ENCODE peak calls at places on chromosomes 5 and 9, in eight cellular contexts. X is neural crest cell; Y is AG04450; R is AG09309; W is WERI-Rb-1; H is activated CD8-positive, alpha-beta T cell treated with anti-CD3 and anti-CD28 coated beads for 36 hours; F is lower lobe of right lung; C is MCF 10A. Q is an unnamed sample.

GRCh38 chr5:170633235-170634041 is 129.6 kb downstream of the KCNIP1 start:
- DNase-seq in X (no peak), Y (peak; percentile 36), R (peak; percentile 46), W (peak; percentile 24), H (peak; percentile 6), F (no peak), C (peak; percentile 82), Q (no peak)

GRCh38 chr9:99181621-99182020 is 40.1 kb downstream of the ALG2 start:
- DNase-seq in X (no peak), Y (peak; percentile 16), R (no peak), W (no peak), H (peak; percentile 74), F (no peak), C (no peak), Q (peak; percentile 68)

GRCh38 chr9:133437753-133438531 is 15.8 kb downstream of the ADAMTS13 start:
- DNase-seq in X (no peak), Y (no peak), R (no peak), W (peak; percentile 47), H (no peak), F (no peak), C (no peak), Q (peak; percentile 74)

GRCh38 chr5:78649816-78650561 is 1.4 kb upstream of the LHFPL2 start:
- DNase-seq in X (no peak), Y (no peak), R (no peak), W (no peak), H (no peak), F (no peak), C (no peak), Q (no peak)

GRCh38 chr5:151483176-151483575 is 35.8 kb downstream of the SLC36A1 start:
- DNase-seq in X (no peak), Y (no peak), R (no peak), W (no peak), H (no peak), F (no peak), C (no peak), Q (no peak)

GRCh38 chr9:115106642-115107041 is 11.3 kb downstream of the TNC start:
- DNase-seq in X (no peak), Y (no peak), R (no peak), W (no peak), H (no peak), F (no peak), C (no peak), Q (no peak)

GRCh38 chr5:26236936-26237335 is 801.5 kb downstream of the CDH9 start:
- DNase-seq in X (no peak), Y (no peak), R (no peak), W (no peak), H (no peak), F (no peak), C (no peak), Q (no peak)

GRCh38 chr5:129460951-129461815 is 1.1 kb downstream of the ADAMTS19 start:
- DNase-seq in X (peak; percentile 39), Y (no peak), R (no peak), W (peak; percentile 75), H (peak; percentile 15), F (peak; percentile 49), C (no peak), Q (peak; percentile 48)

GRCh38 chr5:1538276-1538675 is 14.5 kb upstream of the LPCAT1 start:
- DNase-seq in X (no peak), Y (no peak), R (no peak), W (peak; percentile 5), H (no peak), F (no peak), C (no peak), Q (no peak)

GRCh38 chr5:82359286-82359685 is 81.1 kb upstream of the RPS23 start:
- DNase-seq in X (no peak), Y (no peak), R (no peak), W (no peak), H (no peak), F (no peak), C (peak; percentile 38), Q (no peak)

GRCh38 chr9:117034862-117035261 is 347.8 kb downstream of the TRIM32 start:
- DNase-seq in X (peak; percentile 20), Y (no peak), R (no peak), W (no peak), H (no peak), F (no peak), C (peak; percentile 71), Q (no peak)

GRCh38 chr9:89079421-89079820 is 88.2 kb downstream of the S1PR3 start:
- DNase-seq in X (no peak), Y (peak; percentile 20), R (no peak), W (no peak), H (no peak), F (no peak), C (no peak), Q (no peak)

GRCh38 chr5:38645508-38645907 is 89.1 kb upstream of the LIFR start:
- DNase-seq in X (no peak), Y (no peak), R (no peak), W (no peak), H (no peak), F (no peak), C (peak; percentile 4), Q (no peak)

GRCh38 chr5:124841829-124842712 is 95.6 kb upstream of the ZNF608 start:
- DNase-seq in X (no peak), Y (no peak), R (no peak), W (no peak), H (no peak), F (no peak), C (peak; percentile 100), Q (no peak)

GRCh38 chr5:41755705-41756104 is 114.5 kb downstream of the OXCT1 start:
- DNase-seq in X (no peak), Y (no peak), R (no peak), W (no peak), H (no peak), F (no peak), C (no peak), Q (no peak)

DNA sequence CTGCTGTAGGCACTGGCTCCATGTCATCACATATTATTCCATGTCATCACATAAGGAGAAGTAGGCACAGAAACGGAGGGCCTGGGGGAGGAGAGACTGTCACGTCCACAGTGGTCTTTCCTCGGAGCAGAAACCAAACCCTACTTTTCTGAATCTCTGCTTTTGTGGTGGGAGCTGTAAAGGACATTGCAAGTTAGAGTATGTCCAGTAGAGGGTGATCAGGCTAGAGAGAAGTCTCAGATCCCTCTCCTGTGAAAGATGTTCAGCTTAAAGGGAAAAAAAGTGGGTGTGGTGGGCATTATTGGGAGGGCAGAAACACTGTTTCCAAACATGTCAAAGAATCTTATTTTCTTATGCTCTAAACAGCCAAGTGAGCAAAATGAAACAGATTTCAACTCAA is 19.4 kb upstream of the FBP2 start:
- DNase-seq in X (no peak), Y (no peak), R (no peak), W (no peak), H (no peak), F (no peak), C (no peak), Q (no peak)
- TF ChIP-seq CTCF in X (no peak), Y (no peak), R (peak; percentile 19), W (no peak), H (no peak), F (no peak), C (no peak), Q (no peak)

DNA sequence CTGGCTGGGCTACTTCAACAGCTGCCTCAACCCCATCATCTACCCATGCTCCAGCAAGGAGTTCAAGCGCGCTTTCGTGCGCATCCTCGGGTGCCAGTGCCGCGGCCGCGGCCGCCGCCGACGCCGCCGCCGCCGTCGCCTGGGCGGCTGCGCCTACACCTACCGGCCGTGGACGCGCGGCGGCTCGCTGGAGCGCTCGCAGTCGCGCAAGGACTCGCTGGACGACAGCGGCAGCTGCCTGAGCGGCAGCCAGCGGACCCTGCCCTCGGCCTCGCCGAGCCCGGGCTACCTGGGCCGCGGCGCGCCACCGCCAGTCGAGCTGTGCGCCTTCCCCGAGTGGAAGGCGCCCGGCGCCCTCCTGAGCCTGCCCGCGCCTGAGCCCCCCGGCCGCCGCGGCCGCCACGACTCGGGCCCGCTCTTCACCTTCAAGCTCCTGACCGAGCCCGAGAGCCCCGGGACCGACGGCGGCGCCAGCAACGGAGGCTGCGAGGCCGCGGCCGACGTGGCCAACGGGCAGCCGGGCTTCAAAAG is 36.9 kb upstream of the TTC1 start:
- DNase-seq in X (peak; percentile 17), Y (no peak), R (no peak), W (peak; percentile 47), H (no peak), F (no peak), C (no peak), Q (peak; percentile 41)
- TF ChIP-seq CTCF in X (no peak), Y (no peak), R (no peak), W (no peak), H (no peak), F (no peak), C (no peak), Q (no peak)

GRCh38 chr5:73496984-73497457 is 1.2 kb upstream of the BTF3 start:
- DNase-seq in X (no peak), Y (peak; percentile 16), R (no peak), W (no peak), H (no peak), F (no peak), C (peak; percentile 77), Q (peak; percentile 31)
- TF ChIP-seq CTCF in X (peak; percentile 72), Y (peak; percentile 42), R (peak; percentile 32), W (no peak), H (peak; percentile 30), F (no peak), C (peak; percentile 39), Q (no peak)

GRCh38 chr5:132261881-132262845 is 4.7 kb downstream of the PDLIM4 start:
- DNase-seq in X (no peak), Y (no peak), R (no peak), W (peak; percentile 4), H (no peak), F (no peak), C (no peak), Q (peak; percentile 12)

GRCh38 chr5:132264546-132265335 is 7.2 kb downstream of the PDLIM4 start:
- DNase-seq in X (no peak), Y (no peak), R (no peak), W (peak; percentile 2), H (no peak), F (no peak), C (no peak), Q (peak; percentile 22)

GRCh38 chr5:132262882-132263547 is 5.5 kb downstream of the PDLIM4 start:
- DNase-seq in X (no peak), Y (no peak), R (no peak), W (no peak), H (no peak), F (no peak), C (no peak), Q (peak; percentile 6)

GRCh38 chr5:132265336-132266030 is 8.0 kb downstream of the PDLIM4 start:
- DNase-seq in X (no peak), Y (peak; percentile 81), R (peak; percentile 91), W (no peak), H (no peak), F (no peak), C (peak; percentile 89), Q (peak; percentile 13)

DNA sequence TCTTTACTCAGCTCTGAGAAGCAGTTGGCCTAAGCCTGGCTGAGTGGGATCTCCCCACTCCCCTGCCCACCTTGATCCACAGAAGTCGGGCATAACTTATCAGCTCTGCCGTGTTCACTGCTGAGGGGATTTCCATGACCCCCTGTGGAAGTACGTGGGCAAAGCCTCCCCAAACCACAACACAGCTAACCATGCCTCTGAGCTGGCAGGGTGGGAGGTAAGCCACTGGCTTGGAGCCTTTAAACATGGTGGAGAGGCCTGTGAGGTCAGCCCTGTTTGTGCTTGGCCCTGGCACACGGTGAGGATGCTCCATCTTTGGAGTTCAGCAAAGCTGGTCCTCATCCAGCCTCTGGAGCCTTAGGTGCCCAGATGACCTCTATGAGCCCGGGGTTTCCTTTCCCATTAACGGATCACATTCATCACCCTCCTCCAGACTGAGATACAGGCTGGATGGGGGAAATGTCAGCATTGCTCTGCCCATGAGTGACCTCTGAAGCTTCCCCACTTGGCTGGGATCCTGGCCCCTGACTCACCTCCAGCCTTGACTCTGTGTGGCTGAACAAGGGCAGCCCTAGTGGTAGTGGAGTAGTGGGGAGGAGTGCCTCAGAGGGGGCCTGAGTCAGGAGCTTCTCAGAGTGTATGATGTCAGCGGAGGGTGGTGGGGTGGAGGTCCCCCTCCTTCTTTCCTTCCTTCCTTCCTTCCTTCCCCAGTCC is 6.2 kb downstream of the PDLIM4 start:
- DNase-seq in X (no peak), Y (peak; percentile 49), R (peak; percentile 59), W (peak; percentile 6), H (peak; percentile 51), F (no peak), C (peak; percentile 91), Q (peak; percentile 26)
- TF ChIP-seq CTCF in X (no peak), Y (peak; percentile 20), R (peak; percentile 23), W (no peak), H (no peak), F (no peak), C (no peak), Q (no peak)